ENCODE peak calls at places on chromosomes 12 and 14, in six cellular contexts. D, E, K, X, Z and O are unnamed samples.

GRCh38 chr14:88384653-88385205 is 728 bp upstream of the SPATA7 start:
- DNase-seq in D (no peak), E (no peak), K (peak), X (peak), Z (no peak), O (peak)

GRCh38 chr14:94354638-94355185 is 31.6 kb upstream of the SERPINA6 start:
- DNase-seq in D (no peak), E (no peak), K (no peak), X (no peak), Z (no peak), O (no peak)

GRCh38 chr14:28784262-28785021 is 17.9 kb downstream of the FOXG1 start:
- DNase-seq in D (no peak), E (no peak), K (no peak), X (no peak), Z (no peak), O (no peak)

GRCh38 chr12:104933128-104933527 is 25.0 kb downstream of the SLC41A2 start:
- DNase-seq in D (no peak), E (no peak), K (no peak), X (no peak), Z (no peak), O (no peak)

GRCh38 chr12:49687941-49688340 is 19.3 kb downstream of the FMNL3 start:
- DNase-seq in D (no peak), E (no peak), K (no peak), X (no peak), Z (no peak), O (no peak)

GRCh38 chr12:109736552-109737108 is 23.0 kb downstream of the FAM222A start:
- DNase-seq in D (no peak), E (peak), K (no peak), X (peak), Z (peak), O (peak)

GRCh38 chr12:100955139-100955538 is 160.6 kb downstream of the ANO4 start:
- DNase-seq in D (no peak), E (peak), K (no peak), X (peak), Z (no peak), O (no peak)

GRCh38 chr12:110005319-110005973 is 6.2 kb downstream of the ANKRD13A start:
- DNase-seq in D (no peak), E (no peak), K (no peak), X (no peak), Z (no peak), O (no peak)

GRCh38 chr12:101564912-101565311 is 29.9 kb upstream of the MYBPC1 start:
- DNase-seq in D (no peak), E (no peak), K (no peak), X (peak), Z (no peak), O (peak)

GRCh38 chr12:52876371-52876770 is 27.6 kb upstream of the KRT78 start:
- DNase-seq in D (no peak), E (peak), K (no peak), X (no peak), Z (no peak), O (no peak)

GRCh38 chr12:91129662-91130362 is 18.5 kb upstream of the LUM start:
- DNase-seq in D (no peak), E (no peak), K (no peak), X (no peak), Z (no peak), O (no peak)

GRCh38 chr12:15558915-15559528 is 230.2 kb downstream of the EPS8 start:
- DNase-seq in D (no peak), E (peak), K (no peak), X (peak), Z (no peak), O (no peak)

GRCh38 chr12:32970465-32971110 is 74.0 kb upstream of the PKP2 start:
- DNase-seq in D (no peak), E (no peak), K (no peak), X (no peak), Z (no peak), O (no peak)

GRCh38 chr14:74582910-74583581 is 29.0 kb downstream of the LTBP2 start:
- DNase-seq in D (no peak), E (peak), K (no peak), X (peak), Z (peak), O (peak)

GRCh38 chr12:28941248-28941647 is 207.8 kb upstream of the FAR2 start:
- DNase-seq in D (no peak), E (no peak), K (no peak), X (peak), Z (no peak), O (no peak)

GRCh38 chr12:14952295-14952995 is 9.0 kb downstream of the ARHGDIB start:
- DNase-seq in D (no peak), E (peak), K (no peak), X (peak), Z (no peak), O (peak)

GRCh38 chr14:85572845-85573244 is 42.9 kb downstream of the FLRT2 start:
- DNase-seq in D (no peak), E (peak), K (no peak), X (peak), Z (no peak), O (peak)

GRCh38 chr12:121009744-121010143 is 6.5 kb downstream of the C12orf43 start:
- DNase-seq in D (no peak), E (peak), K (peak), X (peak), Z (peak), O (peak)

GRCh38 chr12:52792185-52793029 is 3.5 kb downstream of the KRT3 start:
- DNase-seq in D (no peak), E (no peak), K (no peak), X (no peak), Z (no peak), O (no peak)

GRCh38 chr14:98210045-98210678 is 1061.8 kb downstream of the BCL11B start:
- DNase-seq in D (no peak), E (no peak), K (no peak), X (no peak), Z (no peak), O (no peak)

GRCh38 chr14:52834440-52834842 is 43.0 kb upstream of the GNPNAT1 start:
- DNase-seq in D (no peak), E (peak), K (no peak), X (peak), Z (no peak), O (peak)

GRCh38 chr12:82852529-82852928 is 165.8 kb downstream of the TMTC2 start:
- DNase-seq in D (no peak), E (no peak), K (no peak), X (no peak), Z (no peak), O (no peak)

GRCh38 chr12:48454675-48455074 is 17.7 kb upstream of the ANP32D start:
- DNase-seq in D (no peak), E (peak), K (no peak), X (peak), Z (no peak), O (peak)

GRCh38 chr14:68199465-68200145 is 380.0 kb downstream of the RAD51B start:
- DNase-seq in D (no peak), E (peak), K (no peak), X (peak), Z (no peak), O (no peak)